ENCODE peak calls at places on chromosomes 3 and 15, in six cellular contexts. One of them, this sample, is unnamed. For H3K9me3 and H3K4me1, the result is how much of the 10 kb centered on the place peaks cover.

GRCh38 chr3:96977671-96978070 is 163.3 kb downstream of the EPHA6 start:
- DNase-seq in PC-3: no peak
- DNase-seq in left ventricle myocardium inferior: no peak
- DNase-seq in mucosa of descending colon: no peak
- DNase-seq in PC-9: no peak
- DNase-seq in GM23248: no peak
- DNase-seq in this sample: no peak

GRCh38 chr3:188298585-188298984 is 144.6 kb downstream of the LPP start:
- DNase-seq in PC-3: no peak
- DNase-seq in left ventricle myocardium inferior: no peak
- DNase-seq in mucosa of descending colon: peak
- DNase-seq in PC-9: no peak
- DNase-seq in GM23248: no peak
- DNase-seq in this sample: no peak

GRCh38 chr3:188507244-188507720 is 353.3 kb downstream of the LPP start:
- DNase-seq in PC-3: no peak
- DNase-seq in left ventricle myocardium inferior: no peak
- DNase-seq in mucosa of descending colon: peak
- DNase-seq in PC-9: no peak
- DNase-seq in GM23248: peak
- DNase-seq in this sample: no peak

GRCh38 chr15:80773122-80773551 is 6.0 kb upstream of the CEMIP start:
- DNase-seq in PC-3: no peak
- DNase-seq in left ventricle myocardium inferior: no peak
- DNase-seq in mucosa of descending colon: no peak
- DNase-seq in PC-9: no peak
- DNase-seq in GM23248: peak
- DNase-seq in this sample: no peak

GRCh38 chr15:40847225-40847961 is 3.5 kb downstream of the SPINT1 start:
- DNase-seq in PC-3: peak
- DNase-seq in left ventricle myocardium inferior: peak
- DNase-seq in mucosa of descending colon: peak
- DNase-seq in PC-9: peak
- DNase-seq in GM23248: no peak
- DNase-seq in this sample: no peak

GRCh38 chr3:130679218-130679617 is 67.4 kb downstream of the PIK3R4 start:
- DNase-seq in PC-3: no peak
- DNase-seq in left ventricle myocardium inferior: no peak
- DNase-seq in mucosa of descending colon: no peak
- DNase-seq in PC-9: no peak
- DNase-seq in GM23248: no peak
- DNase-seq in this sample: no peak

GRCh38 chr15:59691194-59691805 is 2.2 kb upstream of the BNIP2 start:
- DNase-seq in PC-3: peak
- DNase-seq in left ventricle myocardium inferior: no peak
- DNase-seq in mucosa of descending colon: peak
- DNase-seq in PC-9: peak
- DNase-seq in GM23248: peak
- DNase-seq in this sample: no peak

GRCh38 chr15:40098489-40099261 is 10.0 kb downstream of the BMF start:
- DNase-seq in PC-3: peak
- DNase-seq in left ventricle myocardium inferior: peak
- DNase-seq in mucosa of descending colon: peak
- DNase-seq in PC-9: peak
- DNase-seq in GM23248: peak
- DNase-seq in this sample: peak

GRCh38 chr3:13407475-13407874 is 12.6 kb downstream of the NUP210 start:
- DNase-seq in PC-3: no peak
- DNase-seq in left ventricle myocardium inferior: no peak
- DNase-seq in mucosa of descending colon: no peak
- DNase-seq in PC-9: no peak
- DNase-seq in GM23248: no peak
- DNase-seq in this sample: no peak

GRCh38 chr3:13406200-13406599 is 13.9 kb downstream of the NUP210 start:
- DNase-seq in PC-3: no peak
- DNase-seq in left ventricle myocardium inferior: no peak
- DNase-seq in mucosa of descending colon: no peak
- DNase-seq in PC-9: no peak
- DNase-seq in GM23248: no peak
- DNase-seq in this sample: no peak

GRCh38 chr3:13411186-13411860 is 8.8 kb downstream of the NUP210 start:
- DNase-seq in PC-3: no peak
- DNase-seq in left ventricle myocardium inferior: no peak
- DNase-seq in mucosa of descending colon: no peak
- DNase-seq in PC-9: no peak
- DNase-seq in GM23248: no peak
- DNase-seq in this sample: no peak

GRCh38 chr3:13407926-13408325 is 12.2 kb downstream of the NUP210 start:
- DNase-seq in PC-3: no peak
- DNase-seq in left ventricle myocardium inferior: no peak
- DNase-seq in mucosa of descending colon: no peak
- DNase-seq in PC-9: no peak
- DNase-seq in GM23248: no peak
- DNase-seq in this sample: no peak

DNA sequence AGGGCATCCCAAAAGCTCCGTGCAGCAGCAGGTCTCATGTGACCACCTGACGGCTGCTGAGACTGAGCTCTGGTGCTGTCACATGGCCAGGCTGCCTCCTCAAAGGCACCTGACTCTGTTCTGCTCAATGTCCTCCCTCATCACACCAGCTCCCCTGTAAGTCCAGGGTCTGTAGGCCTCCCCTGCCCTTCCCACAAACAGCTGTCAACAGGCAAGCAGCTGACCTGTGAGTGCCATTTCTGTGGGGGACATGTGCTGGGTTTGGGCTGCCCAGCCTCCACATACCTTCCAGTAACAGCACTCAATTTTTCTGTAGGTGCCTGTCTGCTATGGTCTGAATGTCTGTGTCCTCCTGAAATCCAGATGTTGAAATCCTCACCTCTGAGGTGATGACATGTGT is 11.2 kb downstream of the NUP210 start:
- DNase-seq in PC-3: no peak
- DNase-seq in left ventricle myocardium inferior: no peak
- DNase-seq in mucosa of descending colon: no peak
- DNase-seq in PC-9: no peak
- DNase-seq in GM23248: no peak
- DNase-seq in this sample: no peak
- H3K9me3 ChIP-seq in PC-3: under half
- H3K9me3 ChIP-seq in left ventricle myocardium inferior: under half
- H3K9me3 ChIP-seq in mucosa of descending colon: under half
- H3K9me3 ChIP-seq in PC-9: under half
- H3K9me3 ChIP-seq in GM23248: under half
- H3K9me3 ChIP-seq in this sample: under half

DNA sequence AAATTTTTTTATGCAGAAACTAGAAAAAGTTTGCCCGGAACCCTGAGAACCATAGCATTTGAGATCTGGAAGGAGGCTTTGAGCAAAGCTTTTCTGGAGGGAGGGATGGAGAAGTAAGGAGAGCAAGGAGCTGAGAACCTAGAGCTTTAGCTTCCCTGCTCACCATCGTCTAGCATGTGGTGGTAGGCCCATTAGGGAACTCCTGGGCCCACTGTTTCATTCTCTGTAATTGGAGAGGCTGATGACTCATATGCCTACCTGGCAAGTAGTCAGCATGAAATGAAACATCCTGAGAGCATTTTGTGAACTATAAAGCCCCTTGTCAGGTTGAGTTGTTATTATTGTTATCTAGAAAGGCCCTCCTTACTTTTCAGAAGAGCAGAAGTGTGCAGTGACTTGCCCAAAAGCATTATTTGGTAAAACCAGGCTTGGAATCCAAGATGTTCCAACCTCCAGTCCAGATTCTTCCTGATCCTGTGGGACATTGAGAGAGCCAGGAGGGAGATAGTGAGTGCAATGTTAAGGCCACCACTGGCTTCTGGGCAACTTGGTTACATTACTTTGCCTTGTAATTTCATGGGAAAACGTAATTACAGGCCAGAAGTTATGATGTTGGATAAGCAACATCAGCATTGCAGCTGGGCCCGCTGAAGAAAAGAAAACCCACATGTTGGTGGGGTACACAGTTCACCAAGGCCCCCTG is 104.5 kb upstream of the BFSP2 start:
- DNase-seq in PC-3: peak
- DNase-seq in left ventricle myocardium inferior: no peak
- DNase-seq in mucosa of descending colon: no peak
- DNase-seq in PC-9: no peak
- DNase-seq in GM23248: peak
- DNase-seq in this sample: no peak
- H3K4me1 ChIP-seq in PC-3: under half
- H3K4me1 ChIP-seq in left ventricle myocardium inferior: under half
- H3K4me1 ChIP-seq in mucosa of descending colon: under half
- H3K4me1 ChIP-seq in PC-9: under half
- H3K4me1 ChIP-seq in GM23248: under half
- H3K4me1 ChIP-seq in this sample: under half

GRCh38 chr3:21294768-21295167 is 456.2 kb downstream of the ZNF385D start:
- DNase-seq in PC-3: peak
- DNase-seq in left ventricle myocardium inferior: no peak
- DNase-seq in mucosa of descending colon: no peak
- DNase-seq in PC-9: no peak
- DNase-seq in GM23248: peak
- DNase-seq in this sample: no peak

GRCh38 chr3:21292971-21293370 is 458.0 kb downstream of the ZNF385D start:
- DNase-seq in PC-3: no peak
- DNase-seq in left ventricle myocardium inferior: no peak
- DNase-seq in mucosa of descending colon: no peak
- DNase-seq in PC-9: no peak
- DNase-seq in GM23248: no peak
- DNase-seq in this sample: no peak

DNA sequence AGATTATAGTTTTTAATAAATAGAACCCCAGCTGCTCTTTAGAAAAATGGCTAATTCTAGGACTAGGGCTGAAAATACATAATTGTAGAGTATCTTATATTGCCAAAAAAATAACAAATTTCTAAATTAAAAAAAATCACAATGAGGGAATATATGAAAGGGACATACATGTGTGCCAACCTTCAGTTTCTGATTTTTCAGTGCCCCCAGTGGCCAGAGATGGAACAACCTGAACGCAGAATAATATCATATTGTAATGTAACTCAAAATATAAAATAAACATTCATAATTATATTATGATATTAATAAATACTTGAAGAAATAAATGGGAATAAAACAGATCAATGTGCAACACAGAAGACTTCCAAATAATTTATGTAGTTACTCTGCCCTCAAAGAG is 460.5 kb downstream of the ZNF385D start:
- DNase-seq in PC-3: peak
- DNase-seq in left ventricle myocardium inferior: no peak
- DNase-seq in mucosa of descending colon: no peak
- DNase-seq in PC-9: no peak
- DNase-seq in GM23248: no peak
- DNase-seq in this sample: no peak
- H3K9me3 ChIP-seq in PC-3: under half
- H3K9me3 ChIP-seq in left ventricle myocardium inferior: under half
- H3K9me3 ChIP-seq in mucosa of descending colon: under half
- H3K9me3 ChIP-seq in PC-9: under half
- H3K9me3 ChIP-seq in GM23248: under half
- H3K9me3 ChIP-seq in this sample: under half

GRCh38 chr3:9791790-9792404 is 376 bp downstream of the TADA3 start:
- DNase-seq in PC-3: no peak
- DNase-seq in left ventricle myocardium inferior: no peak
- DNase-seq in mucosa of descending colon: no peak
- DNase-seq in PC-9: no peak
- DNase-seq in GM23248: no peak
- DNase-seq in this sample: no peak
- H3K4me1 ChIP-seq in PC-3: under half
- H3K4me1 ChIP-seq in left ventricle myocardium inferior: half or more
- H3K4me1 ChIP-seq in mucosa of descending colon: under half
- H3K4me1 ChIP-seq in PC-9: under half
- H3K4me1 ChIP-seq in GM23248: under half
- H3K4me1 ChIP-seq in this sample: under half

GRCh38 chr15:100244796-100245495 is 96.8 kb downstream of the ADAMTS17 start:
- DNase-seq in PC-3: no peak
- DNase-seq in left ventricle myocardium inferior: no peak
- DNase-seq in mucosa of descending colon: no peak
- DNase-seq in PC-9: no peak
- DNase-seq in GM23248: no peak
- DNase-seq in this sample: no peak
- H3K9me3 ChIP-seq in PC-3: under half
- H3K9me3 ChIP-seq in left ventricle myocardium inferior: under half
- H3K9me3 ChIP-seq in mucosa of descending colon: under half
- H3K9me3 ChIP-seq in PC-9: under half
- H3K9me3 ChIP-seq in GM23248: under half
- H3K9me3 ChIP-seq in this sample: under half

GRCh38 chr15:73809728-73810501 is 56.8 kb upstream of the INSYN1 start:
- DNase-seq in PC-3: peak
- DNase-seq in left ventricle myocardium inferior: no peak
- DNase-seq in mucosa of descending colon: no peak
- DNase-seq in PC-9: no peak
- DNase-seq in GM23248: peak
- DNase-seq in this sample: no peak
- H3K4me1 ChIP-seq in PC-3: under half
- H3K4me1 ChIP-seq in left ventricle myocardium inferior: under half
- H3K4me1 ChIP-seq in mucosa of descending colon: under half
- H3K4me1 ChIP-seq in PC-9: under half
- H3K4me1 ChIP-seq in GM23248: under half
- H3K4me1 ChIP-seq in this sample: under half

DNA sequence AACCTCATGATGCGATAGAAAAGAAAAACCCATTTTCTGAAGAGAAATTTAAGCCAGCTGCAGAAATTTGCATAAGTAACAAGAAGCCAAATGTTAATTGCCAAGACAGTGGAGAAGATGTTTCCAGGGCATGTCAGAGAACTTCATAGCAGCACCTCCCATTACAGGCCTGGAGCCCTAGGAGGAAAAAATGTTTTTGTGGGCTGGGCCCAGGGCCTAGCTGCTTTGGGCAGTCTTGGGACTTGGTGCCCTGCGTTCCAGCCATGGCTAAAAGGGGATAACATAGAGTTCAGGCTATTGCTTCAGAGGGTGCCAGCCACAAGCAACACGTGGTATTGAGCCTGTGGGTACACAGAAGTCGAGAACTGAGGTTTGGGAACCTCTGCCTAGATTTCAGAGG is 10.9 kb upstream of the DAZL start:
- DNase-seq in PC-3: no peak
- DNase-seq in left ventricle myocardium inferior: no peak
- DNase-seq in mucosa of descending colon: no peak
- DNase-seq in PC-9: no peak
- DNase-seq in GM23248: no peak
- DNase-seq in this sample: no peak
- H3K9me3 ChIP-seq in PC-3: under half
- H3K9me3 ChIP-seq in left ventricle myocardium inferior: under half
- H3K9me3 ChIP-seq in mucosa of descending colon: under half
- H3K9me3 ChIP-seq in PC-9: under half
- H3K9me3 ChIP-seq in GM23248: under half
- H3K9me3 ChIP-seq in this sample: under half

GRCh38 chr3:37862219-37862711 is 585 bp downstream of the CTDSPL start:
- DNase-seq in PC-3: no peak
- DNase-seq in left ventricle myocardium inferior: peak
- DNase-seq in mucosa of descending colon: peak
- DNase-seq in PC-9: no peak
- DNase-seq in GM23248: peak
- DNase-seq in this sample: no peak
- H3K4me1 ChIP-seq in PC-3: under half
- H3K4me1 ChIP-seq in left ventricle myocardium inferior: half or more
- H3K4me1 ChIP-seq in mucosa of descending colon: under half
- H3K4me1 ChIP-seq in PC-9: under half
- H3K4me1 ChIP-seq in GM23248: under half
- H3K4me1 ChIP-seq in this sample: under half

GRCh38 chr3:179768080-179768479 is 115.2 kb downstream of the USP13 start:
- DNase-seq in PC-3: peak
- DNase-seq in left ventricle myocardium inferior: no peak
- DNase-seq in mucosa of descending colon: peak
- DNase-seq in PC-9: no peak
- DNase-seq in GM23248: peak
- DNase-seq in this sample: no peak
- H3K9me3 ChIP-seq in PC-3: under half
- H3K9me3 ChIP-seq in left ventricle myocardium inferior: under half
- H3K9me3 ChIP-seq in mucosa of descending colon: under half
- H3K9me3 ChIP-seq in PC-9: under half
- H3K9me3 ChIP-seq in GM23248: under half
- H3K9me3 ChIP-seq in this sample: under half